ENCODE peak calls at places on chromosomes 6 and 20, in eight cellular contexts. A is body of pancreas, O is PC-9, I is iPS DF 6.9, E is transverse colon, S is esophagus muscularis mucosa, W is Peyer's patch, B is left lung. K is an unnamed sample.

GRCh38 chr20:5148581-5148980 is 21.8 kb downstream of the CDS2 start:
- DNase-seq in A (no peak), O (no peak), I (no peak), E (no peak), S (no peak), W (no peak), B (no peak), K (no peak)

GRCh38 chr20:38889792-38890496 is 36.3 kb upstream of the FAM83D start:
- DNase-seq in A (no peak), O (no peak), I (no peak), E (no peak), S (no peak), W (no peak), B (no peak), K (no peak)

GRCh38 chr6:161575508-161576254 is 301.8 kb upstream of the AGPAT4 start:
- DNase-seq in A (no peak), O (no peak), I (no peak), E (no peak), S (no peak), W (no peak), B (no peak), K (no peak)

GRCh38 chr6:53796791-53797190 is 2.0 kb downstream of the LRRC1 start:
- DNase-seq in A (no peak), O (peak; percentile 59), I (no peak), E (no peak), S (no peak), W (no peak), B (no peak), K (no peak)

GRCh38 chr6:139422105-139423036 is 47.9 kb upstream of the CITED2 start:
- DNase-seq in A (peak; percentile 86), O (no peak), I (no peak), E (no peak), S (no peak), W (no peak), B (no peak), K (peak; percentile 25)

GRCh38 chr6:110421749-110422443 is 6.5 kb upstream of the DDO start:
- DNase-seq in A (peak; percentile 31), O (no peak), I (no peak), E (no peak), S (no peak), W (no peak), B (no peak), K (no peak)

GRCh38 chr6:52213127-52213526 is 27.0 kb downstream of the IL17A start:
- DNase-seq in A (no peak), O (no peak), I (no peak), E (no peak), S (no peak), W (no peak), B (no peak), K (no peak)

GRCh38 chr6:168326294-168327261 is 7.0 kb upstream of the DACT2 start:
- DNase-seq in A (peak; percentile 29), O (no peak), I (no peak), E (no peak), S (no peak), W (no peak), B (no peak), K (no peak)

GRCh38 chr20:51287628-51288413 is 254.7 kb downstream of the NFATC2 start:
- DNase-seq in A (no peak), O (no peak), I (no peak), E (no peak), S (no peak), W (no peak), B (no peak), K (no peak)

GRCh38 chr20:55038684-55039083 is 563.3 kb downstream of the DOK5 start:
- DNase-seq in A (no peak), O (no peak), I (no peak), E (no peak), S (no peak), W (no peak), B (no peak), K (no peak)

GRCh38 chr6:155544677-155545076 is 89.0 kb upstream of the NOX3 start:
- DNase-seq in A (no peak), O (no peak), I (no peak), E (no peak), S (no peak), W (no peak), B (no peak), K (no peak)

GRCh38 chr20:63191400-63191799 is 24.5 kb downstream of the YTHDF1 start:
- DNase-seq in A (peak; percentile 64), O (peak; percentile 88), I (no peak), E (peak; percentile 91), S (no peak), W (peak; percentile 94), B (no peak), K (peak; percentile 93)

GRCh38 chr6:152959333-152959732 is 23.5 kb downstream of the FBXO5 start:
- DNase-seq in A (no peak), O (no peak), I (no peak), E (no peak), S (no peak), W (no peak), B (no peak), K (no peak)

GRCh38 chr6:137430954-137431353 is 63.2 kb downstream of the OLIG3 start:
- DNase-seq in A (no peak), O (no peak), I (no peak), E (no peak), S (no peak), W (no peak), B (no peak), K (no peak)

DNA sequence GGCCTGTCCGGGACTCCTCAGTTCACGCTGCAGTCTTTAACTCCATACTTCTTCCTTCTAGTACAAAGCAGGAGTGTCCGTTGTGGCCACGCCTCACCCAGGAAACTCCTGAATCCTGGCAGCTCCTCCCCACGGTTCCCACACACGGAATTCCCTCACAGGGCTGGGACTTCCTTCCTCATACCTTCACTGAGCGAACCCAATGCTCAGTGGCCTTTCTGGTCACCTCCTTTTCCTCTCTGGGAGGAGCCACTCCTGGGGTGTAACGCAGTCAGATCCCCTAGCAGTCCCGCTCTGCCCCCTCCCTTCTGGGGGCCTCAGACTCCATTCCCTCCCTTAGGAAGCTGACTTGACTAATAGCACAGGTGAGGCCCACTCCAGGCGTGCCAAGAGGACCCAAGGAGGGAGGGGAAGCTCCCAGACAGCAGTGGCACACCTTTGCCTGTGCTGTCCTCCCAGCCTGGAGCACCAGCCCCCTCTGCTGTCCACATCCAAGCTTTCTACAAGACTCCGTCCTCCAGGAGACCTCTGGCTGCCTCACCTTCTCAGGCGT is at the start of gene SLC52A3:
- DNase-seq in A (peak; percentile 79), O (peak; percentile 97), I (no peak), E (peak; percentile 89), S (no peak), W (peak; percentile 90), B (peak; percentile 69), K (peak; percentile 99)
- H3K27ac ChIP-seq in A (peak within 1 kb of the TSS; percentile 66), O (peak within 1 kb of the TSS; percentile 70), I (no peak within 1 kb of the TSS), E (peak within 1 kb of the TSS; percentile 81), S (peak within 1 kb of the TSS; percentile 16), W (peak within 1 kb of the TSS; percentile 72), B (peak within 1 kb of the TSS; percentile 13), K (peak within 1 kb of the TSS; percentile 96)

GRCh38 chr6:36283608-36284007 is 13.7 kb downstream of the PNPLA1 start:
- DNase-seq in A (no peak), O (no peak), I (no peak), E (no peak), S (no peak), W (no peak), B (no peak), K (no peak)

GRCh38 chr6:36284359-36284758 is 14.5 kb downstream of the PNPLA1 start:
- DNase-seq in A (no peak), O (no peak), I (no peak), E (no peak), S (no peak), W (no peak), B (no peak), K (no peak)

GRCh38 chr6:36285797-36286196 is 15.9 kb downstream of the PNPLA1 start:
- DNase-seq in A (no peak), O (no peak), I (no peak), E (no peak), S (no peak), W (no peak), B (no peak), K (peak; percentile 45)

GRCh38 chr6:36286858-36287257 is 17.0 kb downstream of the PNPLA1 start:
- DNase-seq in A (no peak), O (no peak), I (no peak), E (no peak), S (no peak), W (no peak), B (no peak), K (no peak)

GRCh38 chr6:36285187-36285612 is 15.3 kb downstream of the PNPLA1 start:
- DNase-seq in A (no peak), O (no peak), I (peak; percentile 35), E (no peak), S (no peak), W (no peak), B (no peak), K (no peak)
- H3K4me3 ChIP-seq in A (no peak overlapping the region), O (no peak overlapping the region), I (no peak overlapping the region), E (no peak overlapping the region), S (no peak overlapping the region), W (no peak overlapping the region), B (no peak overlapping the region), K (no peak overlapping the region)

GRCh38 chr6:160300076-160300695 is 41.6 kb upstream of the SLC22A2 start:
- DNase-seq in A (no peak), O (no peak), I (no peak), E (peak; percentile 88), S (no peak), W (peak; percentile 87), B (no peak), K (peak; percentile 96)

GRCh38 chr6:160297310-160297709 is 38.7 kb upstream of the SLC22A2 start:
- DNase-seq in A (no peak), O (no peak), I (peak; percentile 27), E (peak; percentile 47), S (no peak), W (peak; percentile 63), B (no peak), K (peak; percentile 63)

GRCh38 chr6:160301341-160301740 is 42.7 kb upstream of the SLC22A2 start:
- DNase-seq in A (no peak), O (no peak), I (no peak), E (no peak), S (no peak), W (no peak), B (no peak), K (no peak)

GRCh38 chr6:160293844-160294243 is 35.2 kb upstream of the SLC22A2 start:
- DNase-seq in A (no peak), O (no peak), I (no peak), E (peak; percentile 31), S (no peak), W (no peak), B (peak; percentile 41), K (peak; percentile 34)

DNA sequence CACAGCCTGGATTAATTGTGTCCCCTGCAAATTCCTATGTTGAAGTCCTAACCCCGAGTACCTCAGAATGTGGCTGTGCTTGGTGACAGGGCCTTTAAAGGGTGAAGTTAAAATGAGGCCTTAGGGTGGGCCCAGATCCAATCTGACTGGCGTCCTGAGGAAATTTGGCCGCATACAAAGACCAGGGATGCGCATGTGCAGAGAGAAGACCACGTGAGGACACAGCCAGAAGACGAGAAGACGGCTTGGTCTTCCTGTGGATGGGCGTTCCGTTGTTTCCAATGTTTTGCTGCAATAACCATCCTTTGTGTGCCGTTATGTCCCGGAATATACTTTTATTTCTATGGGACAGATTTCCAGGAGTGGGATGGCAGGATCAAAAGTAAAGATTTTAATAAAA is 40.9 kb upstream of the SLC22A2 start:
- DNase-seq in A (no peak), O (no peak), I (no peak), E (no peak), S (no peak), W (no peak), B (no peak), K (no peak)
- H3K27ac ChIP-seq in A (no peak overlapping the region), O (no peak overlapping the region), I (no peak overlapping the region), E (peak overlapping the region; percentile 78), S (no peak overlapping the region), W (peak overlapping the region; percentile 59), B (no peak overlapping the region), K (peak overlapping the region; percentile 91)

GRCh38 chr6:135936606-135937005 is 85.1 kb downstream of the PDE7B start:
- DNase-seq in A (no peak), O (peak; percentile 66), I (no peak), E (no peak), S (no peak), W (no peak), B (no peak), K (no peak)
- H3K4me3 ChIP-seq in A (no peak overlapping the region), O (no peak overlapping the region), I (no peak overlapping the region), E (no peak overlapping the region), S (no peak overlapping the region), W (no peak overlapping the region), B (no peak overlapping the region), K (no peak overlapping the region)